ENCODE peak calls at places on chromosomes 11 and 22, in four cellular contexts. One of them, this sample, is unnamed.
A peak's percentile ranks its signal among the peaks of the same experiment; 100 is the strongest.

GRCh38 chr11:96760306-96760705 is 370.5 kb downstream of the JRKL start:
- DNase-seq in SK-N-SH: no peak
- DNase-seq in K562: no peak
- DNase-seq in HepG2: no peak
- DNase-seq in this sample: no peak

GRCh38 chr11:36622431-36623136 is 24.5 kb upstream of the RAG2 start:
- DNase-seq in SK-N-SH: peak; percentile 32
- DNase-seq in K562: peak; percentile 7
- DNase-seq in HepG2: peak; percentile 31
- DNase-seq in this sample: no peak

GRCh38 chr11:105466582-105467228 is 143.2 kb upstream of the GRIA4 start:
- DNase-seq in SK-N-SH: no peak
- DNase-seq in K562: no peak
- DNase-seq in HepG2: peak; percentile 4
- DNase-seq in this sample: no peak

GRCh38 chr22:44225091-44225689 is 44.5 kb downstream of the PARVG start:
- DNase-seq in SK-N-SH: no peak
- DNase-seq in K562: no peak
- DNase-seq in HepG2: no peak
- DNase-seq in this sample: no peak

GRCh38 chr22:29509298-29509697 is 29.3 kb downstream of the NEFH start:
- DNase-seq in SK-N-SH: no peak
- DNase-seq in K562: no peak
- DNase-seq in HepG2: no peak
- DNase-seq in this sample: no peak

GRCh38 chr11:65290448-65291165 is 24.1 kb upstream of the CDC42EP2 start:
- DNase-seq in SK-N-SH: no peak
- DNase-seq in K562: peak; percentile 41
- DNase-seq in HepG2: no peak
- DNase-seq in this sample: no peak

GRCh38 chr11:85680897-85681296 is 5.1 kb downstream of the CCDC89 start:
- DNase-seq in SK-N-SH: peak; percentile 48
- DNase-seq in K562: no peak
- DNase-seq in HepG2: no peak
- DNase-seq in this sample: no peak

GRCh38 chr11:7905961-7906429 is 25.1 kb downstream of the OR10A6 start:
- DNase-seq in SK-N-SH: no peak
- DNase-seq in K562: no peak
- DNase-seq in HepG2: no peak
- DNase-seq in this sample: no peak

GRCh38 chr11:22635689-22636088 is 10.1 kb upstream of the FANCF start:
- DNase-seq in SK-N-SH: no peak
- DNase-seq in K562: no peak
- DNase-seq in HepG2: no peak
- DNase-seq in this sample: no peak

GRCh38 chr11:66956689-66957290 is 1.4 kb downstream of the PC start:
- DNase-seq in SK-N-SH: no peak
- DNase-seq in K562: no peak
- DNase-seq in HepG2: peak; percentile 65
- DNase-seq in this sample: no peak

GRCh38 chr11:19929655-19930054 is 217.0 kb downstream of the NAV2 start:
- DNase-seq in SK-N-SH: no peak
- DNase-seq in K562: no peak
- DNase-seq in HepG2: no peak
- DNase-seq in this sample: no peak

GRCh38 chr11:46112961-46113617 is 8.2 kb downstream of the PHF21A start:
- DNase-seq in SK-N-SH: peak; percentile 64
- DNase-seq in K562: peak; percentile 67
- DNase-seq in HepG2: peak; percentile 59
- DNase-seq in this sample: no peak

GRCh38 chr11:88508558-88508807 is 170.9 kb upstream of the CTSC start:
- DNase-seq in SK-N-SH: no peak
- DNase-seq in K562: no peak
- DNase-seq in HepG2: no peak
- DNase-seq in this sample: peak; percentile 33

GRCh38 chr22:38802671-38803121 is 8.8 kb upstream of the DNAL4 start:
- DNase-seq in SK-N-SH: no peak
- DNase-seq in K562: no peak
- DNase-seq in HepG2: peak; percentile 53
- DNase-seq in this sample: no peak

GRCh38 chr11:2298795-2299747 is 2.6 kb downstream of the C11orf21 start:
- DNase-seq in SK-N-SH: peak; percentile 62
- DNase-seq in K562: peak; percentile 61
- DNase-seq in HepG2: peak; percentile 63
- DNase-seq in this sample: peak; percentile 72

GRCh38 chr22:47377926-47378560 is 615.6 kb downstream of the TBC1D22A start:
- DNase-seq in SK-N-SH: no peak
- DNase-seq in K562: no peak
- DNase-seq in HepG2: no peak
- DNase-seq in this sample: no peak

GRCh38 chr22:37732699-37733607 is 36.1 kb downstream of the TRIOBP start:
- DNase-seq in SK-N-SH: no peak
- DNase-seq in K562: no peak
- DNase-seq in HepG2: no peak
- DNase-seq in this sample: no peak

GRCh38 chr22:47092896-47093311 is 330.5 kb downstream of the TBC1D22A start:
- DNase-seq in SK-N-SH: no peak
- DNase-seq in K562: no peak
- DNase-seq in HepG2: no peak
- DNase-seq in this sample: no peak

GRCh38 chr11:9601041-9601875 is 27.8 kb downstream of the WEE1 start:
- DNase-seq in SK-N-SH: no peak
- DNase-seq in K562: no peak
- DNase-seq in HepG2: no peak
- DNase-seq in this sample: peak; percentile 36

GRCh38 chr22:29346659-29347058 is 31.2 kb upstream of the RASL10A start:
- DNase-seq in SK-N-SH: no peak
- DNase-seq in K562: no peak
- DNase-seq in HepG2: no peak
- DNase-seq in this sample: no peak

GRCh38 chr11:108097179-108097578 is 24.2 kb upstream of the ACAT1 start:
- DNase-seq in SK-N-SH: no peak
- DNase-seq in K562: no peak
- DNase-seq in HepG2: no peak
- DNase-seq in this sample: no peak

GRCh38 chr11:111324277-111324720 is 26.0 kb downstream of the POU2AF3 start:
- DNase-seq in SK-N-SH: no peak
- DNase-seq in K562: no peak
- DNase-seq in HepG2: no peak
- DNase-seq in this sample: no peak

GRCh38 chr11:10305964-10306918 is 1.4 kb downstream of the ADM start:
- DNase-seq in SK-N-SH: peak; percentile 64
- DNase-seq in K562: no peak
- DNase-seq in HepG2: no peak
- DNase-seq in this sample: peak; percentile 65

DNA sequence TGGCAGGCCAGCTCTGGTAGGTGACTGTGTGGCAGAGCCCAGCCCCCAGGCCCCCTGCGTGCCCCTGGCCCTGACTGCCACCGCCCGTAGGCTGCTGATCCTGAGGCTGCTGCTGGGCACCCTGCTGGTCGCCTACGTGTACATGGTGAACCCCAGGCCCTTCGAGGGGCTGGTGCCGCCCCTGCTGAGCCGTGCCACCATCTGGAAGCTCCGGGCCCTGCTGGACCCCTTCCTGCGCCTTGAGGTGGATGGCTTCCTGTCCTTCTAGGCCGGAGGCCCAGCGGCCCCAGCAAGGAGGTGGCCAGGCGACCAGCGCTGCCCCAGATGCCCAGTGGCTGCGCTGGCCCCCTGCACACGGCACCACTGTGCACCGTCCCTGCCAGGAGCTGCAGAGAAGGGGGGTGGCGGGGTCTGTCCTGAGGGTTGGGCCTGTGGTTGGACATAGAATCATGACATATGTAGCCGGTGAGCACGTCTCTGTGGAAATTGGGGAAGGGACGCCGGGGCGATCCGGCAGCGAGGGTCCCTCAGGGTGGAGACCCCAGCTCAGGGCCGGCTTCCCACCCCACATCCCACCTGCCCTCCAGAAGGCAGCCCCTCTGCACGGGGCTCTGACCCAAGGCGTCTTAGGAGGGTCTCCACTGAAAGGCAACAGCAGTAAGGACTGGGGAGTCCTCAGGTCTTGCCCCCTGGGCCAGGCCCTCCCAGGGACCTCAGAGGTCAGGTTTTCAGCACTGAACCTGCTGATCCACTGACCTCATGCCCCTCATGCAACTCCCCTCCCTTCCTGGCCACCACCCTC is 185.4 kb downstream of the IGLL1 start:
- DNase-seq in SK-N-SH: no peak
- DNase-seq in K562: no peak
- DNase-seq in HepG2: no peak
- DNase-seq in this sample: peak; percentile 9
- TF ChIP-seq FOXJ3 in SK-N-SH: no peak
- TF ChIP-seq FOXJ3 in K562: no peak
- TF ChIP-seq FOXJ3 in HepG2: no peak
- TF ChIP-seq FOXJ3 in this sample: no peak

GRCh38 chr11:125305346-125305745 is 140.8 kb downstream of the PKNOX2 start:
- DNase-seq in SK-N-SH: no peak
- DNase-seq in K562: no peak
- DNase-seq in HepG2: no peak
- DNase-seq in this sample: no peak
- TF ChIP-seq FOXJ3 in SK-N-SH: no peak
- TF ChIP-seq FOXJ3 in K562: no peak
- TF ChIP-seq FOXJ3 in HepG2: no peak
- TF ChIP-seq FOXJ3 in this sample: no peak

DNA sequence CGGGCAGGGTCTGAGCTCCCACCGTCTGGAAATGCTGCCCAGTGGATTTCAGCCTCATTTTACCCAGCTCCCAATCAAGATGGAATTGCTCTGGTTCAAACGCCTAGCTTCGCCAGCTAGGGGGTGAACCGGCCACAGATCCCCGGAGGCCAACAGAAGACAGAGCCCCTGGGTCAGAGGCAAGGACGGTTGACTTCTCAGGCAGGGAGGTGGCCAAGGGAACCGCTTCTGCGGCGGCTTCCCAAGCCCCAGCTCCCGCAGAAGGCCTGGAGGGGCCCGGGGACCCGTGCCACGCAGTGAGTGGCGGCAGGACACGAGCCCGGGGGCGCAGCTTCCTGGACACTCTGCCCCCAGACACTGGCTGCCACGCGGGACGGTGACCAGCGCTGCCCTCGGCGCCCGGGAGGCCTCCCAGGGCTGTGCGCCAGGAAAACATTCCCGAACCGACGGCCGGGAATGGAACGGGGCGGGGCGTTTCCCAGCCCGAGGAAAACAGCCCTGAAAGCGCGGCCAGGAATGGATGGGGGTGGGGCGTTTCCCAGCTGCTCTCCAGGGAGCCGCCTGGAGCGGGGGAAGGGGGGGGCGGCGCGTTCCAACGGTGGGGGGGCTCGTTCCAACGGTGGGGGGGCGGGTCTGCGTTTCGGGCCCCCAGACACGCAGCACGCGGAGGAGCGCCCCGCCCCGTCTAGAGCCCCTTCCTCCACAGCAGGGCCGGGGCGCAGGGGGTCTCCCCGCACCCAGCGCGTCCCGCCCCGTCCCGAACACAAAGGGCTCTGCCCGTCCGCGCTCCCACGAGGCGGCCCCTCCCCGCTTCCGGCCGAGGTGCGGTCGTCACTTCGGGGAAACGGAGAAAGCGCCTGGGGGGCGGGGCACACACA is 13.5 kb upstream of the B4GALNT4 start:
- DNase-seq in SK-N-SH: peak; percentile 90
- DNase-seq in K562: peak; percentile 87
- DNase-seq in HepG2: peak; percentile 90
- DNase-seq in this sample: peak; percentile 93
- TF ChIP-seq FOXJ3 in SK-N-SH: no peak
- TF ChIP-seq FOXJ3 in K562: no peak
- TF ChIP-seq FOXJ3 in HepG2: peak; percentile 16
- TF ChIP-seq FOXJ3 in this sample: no peak

GRCh38 chr11:538431-539051 is 1.2 kb downstream of the LRRC56 start:
- DNase-seq in SK-N-SH: no peak
- DNase-seq in K562: no peak
- DNase-seq in HepG2: no peak
- DNase-seq in this sample: no peak

GRCh38 chr11:539971-540481 is 2.7 kb downstream of the LRRC56 start:
- DNase-seq in SK-N-SH: no peak
- DNase-seq in K562: no peak
- DNase-seq in HepG2: no peak
- DNase-seq in this sample: no peak

GRCh38 chr11:544817-545166 is 7.5 kb downstream of the LRRC56 start:
- DNase-seq in SK-N-SH: no peak
- DNase-seq in K562: no peak
- DNase-seq in HepG2: no peak
- DNase-seq in this sample: no peak

GRCh38 chr11:540583-541432 is 3.5 kb downstream of the LRRC56 start:
- DNase-seq in SK-N-SH: no peak
- DNase-seq in K562: no peak
- DNase-seq in HepG2: no peak
- DNase-seq in this sample: no peak

DNA sequence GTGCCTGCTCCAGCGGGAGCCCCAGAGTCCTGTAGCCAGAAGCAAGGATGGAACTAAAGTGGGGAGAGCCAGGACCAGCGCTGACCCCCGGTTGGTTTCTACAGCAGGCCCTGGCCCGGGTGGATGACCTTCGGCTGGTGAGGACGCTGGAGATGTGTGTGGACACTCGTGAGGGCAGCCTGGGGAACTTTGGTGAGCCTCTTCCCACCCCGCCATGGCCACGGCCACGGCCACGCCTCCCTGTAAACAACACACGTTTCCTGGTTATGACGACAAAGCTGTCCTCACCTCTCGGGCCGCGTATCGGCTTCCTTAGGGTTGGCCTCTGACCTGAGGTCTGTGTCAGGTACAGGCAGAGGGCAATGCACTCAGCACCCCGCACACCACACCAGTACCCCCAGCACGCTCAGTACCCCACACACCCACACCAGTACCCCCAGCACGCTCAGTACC is 4.1 kb downstream of the LRRC56 start:
- DNase-seq in SK-N-SH: no peak
- DNase-seq in K562: no peak
- DNase-seq in HepG2: no peak
- DNase-seq in this sample: no peak
- TF ChIP-seq FOXJ3 in SK-N-SH: no peak
- TF ChIP-seq FOXJ3 in K562: no peak
- TF ChIP-seq FOXJ3 in HepG2: no peak
- TF ChIP-seq FOXJ3 in this sample: no peak

GRCh38 chr11:72528121-72528520 is 93.8 kb upstream of the CLPB start:
- DNase-seq in SK-N-SH: no peak
- DNase-seq in K562: no peak
- DNase-seq in HepG2: no peak
- DNase-seq in this sample: no peak
- TF ChIP-seq FOXJ3 in SK-N-SH: no peak
- TF ChIP-seq FOXJ3 in K562: no peak
- TF ChIP-seq FOXJ3 in HepG2: no peak
- TF ChIP-seq FOXJ3 in this sample: no peak

GRCh38 chr11:26649884-26650283 is 72.0 kb downstream of the SLC5A12 start:
- DNase-seq in SK-N-SH: peak; percentile 41
- DNase-seq in K562: peak; percentile 32
- DNase-seq in HepG2: peak; percentile 65
- DNase-seq in this sample: peak; percentile 70
- TF ChIP-seq FOXJ3 in SK-N-SH: no peak
- TF ChIP-seq FOXJ3 in K562: no peak
- TF ChIP-seq FOXJ3 in HepG2: no peak
- TF ChIP-seq FOXJ3 in this sample: no peak

GRCh38 chr22:50620861-50621490 is 7.0 kb downstream of the ARSA start:
- DNase-seq in SK-N-SH: no peak
- DNase-seq in K562: no peak
- DNase-seq in HepG2: peak; percentile 25
- DNase-seq in this sample: no peak
- TF ChIP-seq FOXJ3 in SK-N-SH: no peak
- TF ChIP-seq FOXJ3 in K562: no peak
- TF ChIP-seq FOXJ3 in HepG2: no peak
- TF ChIP-seq FOXJ3 in this sample: no peak

This sample was measured in WTC11.